ENCODE peak calls at places on chromosomes 6 and 20, in seven cellular contexts. L, K, D, M, X, Y and Q are unnamed samples.

GRCh38 chr6:88992741-88993557 is 29.5 kb upstream of the RNGTT start:
- DNase-seq in X (peak), K (no peak), L (no peak), D (peak), M (no peak), Y (no peak), Q (no peak)

GRCh38 chr6:45728674-45729073 is 287.0 kb downstream of the CLIC5 start:
- DNase-seq in M (no peak), Y (no peak), D (peak), L (no peak), X (peak), K (no peak), Q (no peak)

GRCh38 chr6:157823001-157823522 is at the start of gene SNX9:
- DNase-seq in K (no peak), Y (peak), D (peak), M (peak), X (peak), L (peak), Q (peak)

GRCh38 chr6:132188865-132189264 is 212.4 kb downstream of the MOXD1 start:
- DNase-seq in L (no peak), X (peak), K (peak), M (no peak), Y (no peak), D (peak), Q (no peak)

GRCh38 chr6:44298055-44298803 is 14.9 kb downstream of the AARS2 start:
- DNase-seq in K (no peak), L (no peak), M (no peak), D (no peak), X (no peak), Y (no peak), Q (no peak)

GRCh38 chr6:93341900-93342613 is 77.3 kb downstream of the EPHA7 start:
- DNase-seq in M (no peak), Y (no peak), X (no peak), L (peak), K (no peak), D (no peak), Q (no peak)

GRCh38 chr20:63696628-63697356 is at the start of gene TNFRSF6B:
- DNase-seq in K (no peak), Y (no peak), L (no peak), X (peak), M (no peak), D (no peak), Q (no peak)

GRCh38 chr6:15927531-15928230 is 201.2 kb upstream of the MYLIP start:
- DNase-seq in M (no peak), Y (no peak), D (no peak), X (peak), K (no peak), L (no peak), Q (no peak)

GRCh38 chr6:67698534-67698933 is 936.5 kb upstream of the ADGRB3 start:
- DNase-seq in D (no peak), L (no peak), M (no peak), X (no peak), Y (no peak), K (no peak), Q (no peak)

GRCh38 chr6:109252261-109253041 is 129.8 kb downstream of the CD164 start:
- DNase-seq in X (no peak), M (peak), D (no peak), Y (no peak), K (no peak), L (no peak), Q (no peak)

GRCh38 chr6:139147628-139148027 is 12.7 kb downstream of the HECA start:
- DNase-seq in Y (no peak), X (no peak), D (no peak), K (no peak), M (no peak), L (no peak), Q (no peak)

GRCh38 chr6:85458782-85459181 is 8.9 kb downstream of the NT5E start:
- DNase-seq in D (peak), K (peak), L (no peak), Y (no peak), X (no peak), M (no peak), Q (no peak)

GRCh38 chr20:32559216-32559752 is 25.8 kb downstream of the NOL4L start:
- DNase-seq in L (no peak), X (no peak), K (no peak), D (no peak), Y (no peak), M (no peak), Q (no peak)

GRCh38 chr6:52124126-52125121 is 37.0 kb upstream of the PKHD1 start:
- DNase-seq in X (no peak), Y (no peak), D (no peak), L (no peak), M (no peak), K (no peak), Q (no peak)

GRCh38 chr6:20416567-20417345 is 15.1 kb downstream of the E2F3 start:
- DNase-seq in L (peak), X (no peak), M (no peak), Y (no peak), K (no peak), D (no peak), Q (no peak)

GRCh38 chr20:32588040-32588439 is 2.9 kb upstream of the NOL4L start:
- DNase-seq in M (no peak), X (no peak), D (no peak), Y (no peak), K (no peak), L (no peak), Q (no peak)

GRCh38 chr20:32535953-32536823 is 48.9 kb downstream of the NOL4L start:
- DNase-seq in Y (peak), L (peak), D (no peak), X (no peak), K (no peak), M (no peak), Q (peak)

GRCh38 chr20:10177326-10177725 is 41.3 kb upstream of the SNAP25 start:
- DNase-seq in D (no peak), Y (no peak), K (peak), X (no peak), L (no peak), M (no peak), Q (no peak)

GRCh38 chr20:56429496-56429895 is 17.4 kb downstream of the CASS4 start:
- DNase-seq in M (no peak), K (no peak), L (no peak), D (peak), Y (no peak), X (peak), Q (no peak)

GRCh38 chr20:63501818-63502670 is 3.2 kb upstream of the EEF1A2 start:
- DNase-seq in X (peak), Y (no peak), L (peak), K (no peak), D (no peak), M (no peak), Q (no peak)

GRCh38 chr6:110537208-110538123 is 61.1 kb upstream of the SLC22A16 start:
- DNase-seq in M (no peak), L (no peak), X (peak), D (peak), Y (no peak), K (peak), Q (no peak)

GRCh38 chr6:34070315-34071110 is 75.4 kb downstream of the GRM4 start:
- DNase-seq in L (no peak), K (no peak), X (no peak), M (no peak), D (no peak), Y (no peak), Q (no peak)

GRCh38 chr6:2503816-2504494 is 246.8 kb downstream of the MYLK4 start:
- DNase-seq in K (peak), X (peak), L (no peak), Y (no peak), M (no peak), D (peak), Q (no peak)

GRCh38 chr20:33046412-33046811 is 7.3 kb upstream of the BPIFB3 start:
- DNase-seq in D (no peak), K (no peak), X (no peak), L (no peak), Y (no peak), M (no peak), Q (no peak)

GRCh38 chr6:111952821-111953535 is 79.7 kb upstream of the FYN start:
- DNase-seq in K (no peak), D (no peak), M (no peak), L (no peak), Y (no peak), X (peak), Q (peak)

GRCh38 chr6:91634791-91635190 is 1047.9 kb upstream of the MAP3K7 start:
- DNase-seq in L (no peak), D (no peak), Y (no peak), X (peak), K (no peak), M (no peak), Q (no peak)

GRCh38 chr6:131756039-131756438 is 45.2 kb upstream of the CTAGE9 start:
- DNase-seq in D (no peak), X (no peak), Y (no peak), L (no peak), M (no peak), K (no peak), Q (no peak)

GRCh38 chr6:102793752-102794151 is 1400.2 kb downstream of the GRIK2 start:
- DNase-seq in Y (no peak), D (no peak), K (no peak), L (no peak), M (no peak), X (no peak), Q (no peak)

GRCh38 chr6:102799051-102799450 is 1405.5 kb downstream of the GRIK2 start:
- DNase-seq in L (no peak), D (no peak), Y (no peak), X (no peak), K (no peak), M (no peak), Q (no peak)

DNA sequence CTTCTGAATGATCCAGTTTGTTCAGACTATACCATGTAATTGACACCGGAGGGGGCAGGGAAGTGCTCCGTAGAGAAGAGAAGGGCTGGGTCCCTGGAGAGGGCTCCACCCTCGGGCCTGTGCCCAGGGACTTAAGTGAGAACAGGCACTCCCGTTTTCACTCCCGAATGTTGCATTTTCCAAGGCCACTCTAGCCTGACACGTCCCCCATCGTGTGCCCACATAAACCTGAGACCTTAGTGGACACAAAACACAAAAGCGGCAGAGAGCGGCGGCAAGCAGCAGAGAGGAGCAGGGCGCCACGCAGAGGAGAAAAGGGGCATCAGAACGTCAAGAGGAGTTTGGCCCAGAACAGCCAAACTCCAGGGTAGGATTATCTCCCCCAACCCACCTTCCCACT is 1405.1 kb downstream of the GRIK2 start:
- DNase-seq in X (peak), D (no peak), M (no peak), Y (peak), K (no peak), L (peak), Q (no peak)
- TF ChIP-seq CTCF in X (peak), D (no peak), M (no peak), Y (peak), K (peak), L (peak), Q (no peak)

DNA sequence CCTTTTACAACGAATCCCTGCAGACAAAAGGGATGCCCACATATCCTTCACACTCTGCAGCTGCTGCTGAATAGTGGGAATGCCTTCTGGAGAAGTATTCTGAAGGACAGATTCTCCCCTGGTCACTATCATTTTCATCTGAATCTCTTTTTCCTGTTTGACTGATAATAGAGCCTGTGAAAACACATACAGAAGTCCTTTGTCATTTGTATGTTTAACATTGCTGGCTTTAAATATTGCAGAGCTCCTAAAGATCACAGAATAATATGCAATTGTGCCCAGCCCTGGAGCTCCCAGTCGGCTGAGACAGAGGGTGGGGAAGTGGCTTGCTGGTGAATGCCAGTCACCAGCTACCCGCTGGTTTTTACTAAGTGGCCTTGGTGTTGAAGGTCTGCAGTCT is 272.3 kb downstream of the SYNE1 start:
- DNase-seq in D (no peak), Y (no peak), K (no peak), M (no peak), L (no peak), X (no peak), Q (no peak)
- TF ChIP-seq CTCF in D (no peak), Y (no peak), K (no peak), M (no peak), L (no peak), X (no peak), Q (no peak)

GRCh38 chr6:17472653-17473183 is 79.3 kb downstream of the CAP2 start:
- DNase-seq in M (no peak), Y (no peak), L (no peak), D (no peak), K (no peak), X (no peak), Q (no peak)

GRCh38 chr6:17466707-17467106 is 73.3 kb downstream of the CAP2 start:
- DNase-seq in X (peak), M (no peak), D (no peak), K (no peak), Y (no peak), L (no peak), Q (no peak)

GRCh38 chr6:17470209-17470952 is 77.0 kb downstream of the CAP2 start:
- DNase-seq in M (no peak), K (no peak), L (no peak), X (no peak), Y (no peak), D (peak), Q (no peak)

GRCh38 chr6:17470953-17471335 is 77.5 kb downstream of the CAP2 start:
- DNase-seq in M (peak), L (no peak), D (peak), K (no peak), Y (no peak), X (peak), Q (no peak)

GRCh38 chr6:17469006-17469972 is 75.9 kb downstream of the CAP2 start:
- DNase-seq in M (no peak), D (no peak), X (no peak), L (no peak), Y (no peak), K (no peak), Q (no peak)
- TF ChIP-seq CTCF in M (peak), D (peak), X (no peak), L (no peak), Y (peak), K (no peak), Q (no peak)

DNA sequence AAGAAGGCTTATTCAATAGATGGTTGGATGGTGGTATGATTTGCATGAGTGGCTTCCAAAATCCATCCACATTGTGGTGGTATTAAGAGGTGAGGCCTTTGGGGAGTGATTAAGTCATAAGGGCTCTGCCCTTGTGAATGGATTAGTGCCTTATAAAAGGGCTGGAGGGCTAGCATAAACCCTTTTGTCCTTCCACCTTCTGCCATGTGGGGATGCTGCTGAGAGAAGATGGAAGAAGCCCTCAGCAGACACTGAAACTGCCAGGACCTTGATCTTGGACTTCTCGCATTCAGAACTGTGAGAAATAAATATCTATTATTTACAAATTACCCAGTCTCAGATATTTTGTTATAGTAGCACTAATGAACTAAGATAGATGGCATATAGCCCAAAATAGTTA is 27.8 kb upstream of the SRPK1 start:
- DNase-seq in Y (peak), L (peak), K (no peak), D (peak), M (no peak), X (no peak), Q (no peak)
- TF ChIP-seq CTCF in Y (peak), L (peak), K (peak), D (peak), M (no peak), X (no peak), Q (no peak)

DNA sequence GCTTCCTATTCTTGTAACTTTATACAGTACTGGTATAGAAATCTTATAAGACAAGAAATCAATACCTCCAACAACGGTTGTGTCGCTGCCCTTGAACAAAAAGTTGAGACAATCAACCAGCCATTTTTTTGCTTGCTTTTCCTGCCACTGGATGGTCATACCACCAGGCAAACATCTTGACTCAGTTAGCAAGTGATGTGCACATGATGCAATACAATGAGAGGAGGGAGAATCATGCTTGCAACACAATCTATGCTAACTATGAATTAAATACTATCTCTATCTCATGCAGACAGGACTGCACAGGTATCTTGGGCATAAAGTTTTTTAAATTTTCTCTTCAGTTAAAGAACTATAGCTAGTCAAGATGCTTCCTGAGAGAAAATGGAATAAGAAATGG is 877.7 kb upstream of the CITED2 start:
- DNase-seq in M (no peak), D (peak), L (no peak), X (peak), Y (no peak), K (no peak), Q (no peak)
- TF ChIP-seq CTCF in M (no peak), D (no peak), L (no peak), X (no peak), Y (no peak), K (no peak), Q (no peak)

DNA sequence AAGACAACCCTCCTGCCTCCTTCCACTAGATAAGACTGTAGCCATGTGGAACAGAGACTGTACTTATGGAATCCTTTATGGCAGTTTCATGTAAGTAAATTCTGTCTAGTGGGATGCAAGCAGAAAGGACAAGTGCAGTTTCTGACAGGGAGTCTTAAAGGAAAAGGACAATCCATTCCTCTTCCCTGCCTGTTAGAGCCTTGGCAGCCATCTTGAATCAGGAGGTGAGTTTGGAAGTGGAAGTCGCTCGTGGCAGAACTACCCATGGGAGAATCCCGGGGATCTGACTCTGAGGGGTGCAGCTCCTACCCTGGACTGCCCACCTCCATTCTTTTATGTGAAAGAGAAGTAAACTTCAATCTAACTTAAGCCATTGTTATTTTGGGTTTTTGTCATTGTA is 61.4 kb upstream of the AKAP12 start:
- DNase-seq in M (no peak), X (no peak), K (no peak), L (no peak), D (no peak), Y (no peak), Q (no peak)
- TF ChIP-seq CTCF in M (no peak), X (no peak), K (no peak), L (no peak), D (no peak), Y (no peak), Q (no peak)

GRCh38 chr6:53956804-53957203 is 154.4 kb upstream of the MLIP start:
- DNase-seq in Y (no peak), M (no peak), L (no peak), K (no peak), D (no peak), X (no peak), Q (no peak)

GRCh38 chr6:53960311-53960710 is 150.9 kb upstream of the MLIP start:
- DNase-seq in D (peak), Y (no peak), X (no peak), L (no peak), K (no peak), M (no peak), Q (no peak)

GRCh38 chr6:53959717-53960116 is 151.5 kb upstream of the MLIP start:
- DNase-seq in X (no peak), M (no peak), L (no peak), D (no peak), K (no peak), Y (no peak), Q (no peak)

GRCh38 chr6:53951383-53951782 is 156.6 kb downstream of the LRRC1 start:
- DNase-seq in L (no peak), K (no peak), D (no peak), X (no peak), Y (no peak), M (no peak), Q (no peak)

DNA sequence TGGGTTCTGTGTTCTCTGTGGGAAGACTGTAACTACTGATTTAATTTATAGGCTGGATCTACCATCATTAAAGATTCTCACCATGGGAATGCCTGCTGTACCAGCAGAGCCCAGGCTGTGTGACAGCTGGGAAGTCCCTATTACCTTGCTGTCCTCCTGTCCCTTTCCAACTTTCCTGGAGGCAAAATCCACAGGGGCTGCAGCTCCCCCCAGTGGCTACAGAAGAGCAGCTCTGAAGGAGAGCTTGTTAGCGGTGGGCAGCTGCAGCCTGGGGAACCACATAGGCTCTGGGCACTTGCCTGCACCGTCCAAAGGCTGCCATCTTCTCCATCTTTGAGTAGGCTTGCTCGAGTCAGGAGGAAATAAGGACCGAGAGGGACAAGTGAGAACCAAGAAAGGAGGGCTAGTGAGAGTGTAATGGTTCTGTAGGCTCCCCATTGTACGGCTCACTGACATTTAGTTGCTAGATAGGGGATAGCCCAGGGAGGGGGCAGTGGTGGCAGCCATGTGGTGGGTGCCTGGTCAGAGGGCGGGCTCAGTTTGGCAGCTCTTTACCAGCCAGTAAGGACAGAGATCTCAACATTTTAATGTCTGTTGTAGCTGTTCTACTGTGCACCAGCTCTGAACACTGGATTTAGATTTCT is 155.1 kb upstream of the MLIP start:
- DNase-seq in D (peak), X (peak), Y (peak), L (peak), K (peak), M (peak), Q (peak)
- TF ChIP-seq CTCF in D (peak), X (peak), Y (peak), L (peak), K (peak), M (peak), Q (peak)